ENCODE peak calls at places on chromosomes 6 and 20, in six cellular contexts. R is heart right ventricle, F is HepG2, M is cardiac muscle cell, Y is left lung, S is MM.1S. G is an unnamed sample.

GRCh38 chr6:1667012-1667804 is 57.5 kb downstream of the FOXC1 start:
- DNase-seq in R (no peak), F (no peak), M (no peak), Y (no peak), S (no peak), G (no peak)

GRCh38 chr20:59939879-59940128 is 301 bp downstream of the PPP1R3D start:
- DNase-seq in R (peak; percentile 58), F (no peak), M (peak; percentile 26), Y (no peak), S (no peak), G (no peak)

GRCh38 chr6:5674723-5675122 is 332.0 kb downstream of the NRN1 start:
- DNase-seq in R (no peak), F (no peak), M (no peak), Y (no peak), S (no peak), G (no peak)

GRCh38 chr20:56934888-56935287 is 305.8 kb downstream of the TFAP2C start:
- DNase-seq in R (no peak), F (no peak), M (no peak), Y (no peak), S (no peak), G (peak; percentile 59)

GRCh38 chr6:134888316-134888715 is 61.6 kb downstream of the ALDH8A1 start:
- DNase-seq in R (no peak), F (no peak), M (no peak), Y (no peak), S (no peak), G (no peak)

GRCh38 chr6:76703285-76703684 is 630.8 kb upstream of the IMPG1 start:
- DNase-seq in R (no peak), F (no peak), M (no peak), Y (no peak), S (no peak), G (no peak)

GRCh38 chr6:3194535-3195376 is 32.7 kb downstream of the TUBB2B start:
- DNase-seq in R (no peak), F (no peak), M (peak; percentile 70), Y (no peak), S (no peak), G (no peak)

GRCh38 chr20:36435799-36436541 is 105.3 kb upstream of the MYL9 start:
- DNase-seq in R (peak; percentile 78), F (peak; percentile 50), M (peak; percentile 60), Y (peak; percentile 78), S (no peak), G (peak; percentile 76)

GRCh38 chr6:154403803-154404202 is 47.2 kb upstream of the IPCEF1 start:
- DNase-seq in R (no peak), F (no peak), M (peak; percentile 75), Y (no peak), S (no peak), G (no peak)

GRCh38 chr6:124028117-124028516 is 224.5 kb downstream of the NKAIN2 start:
- DNase-seq in R (no peak), F (no peak), M (no peak), Y (no peak), S (no peak), G (no peak)

GRCh38 chr20:58069207-58069606 is 159.2 kb downstream of the ANKRD60 start:
- DNase-seq in R (no peak), F (no peak), M (no peak), Y (no peak), S (no peak), G (no peak)

GRCh38 chr6:118735320-118735719 is 83.9 kb upstream of the CEP85L start:
- DNase-seq in R (no peak), F (peak; percentile 12), M (peak; percentile 29), Y (no peak), S (no peak), G (no peak)

GRCh38 chr6:150692604-150693003 is 92.9 kb downstream of the PLEKHG1 start:
- DNase-seq in R (no peak), F (no peak), M (no peak), Y (no peak), S (no peak), G (no peak)

GRCh38 chr6:154615483-154616025 is 105.1 kb upstream of the CNKSR3 start:
- DNase-seq in R (peak; percentile 65), F (peak; percentile 35), M (peak; percentile 89), Y (peak; percentile 72), S (no peak), G (peak; percentile 82)

GRCh38 chr6:14924126-14925024 is 321.5 kb upstream of the JARID2 start:
- DNase-seq in R (no peak), F (no peak), M (no peak), Y (no peak), S (no peak), G (no peak)

GRCh38 chr6:164378330-164378729 is 931.1 kb downstream of the C6orf118 start:
- DNase-seq in R (no peak), F (no peak), M (no peak), Y (no peak), S (no peak), G (no peak)

GRCh38 chr6:164379786-164380185 is 929.6 kb downstream of the C6orf118 start:
- DNase-seq in R (no peak), F (no peak), M (no peak), Y (no peak), S (no peak), G (no peak)

GRCh38 chr6:164377348-164377747 is 932.1 kb downstream of the C6orf118 start:
- DNase-seq in R (no peak), F (no peak), M (peak; percentile 30), Y (no peak), S (no peak), G (no peak)
- H3K4me1 ChIP-seq in R (no peaks in the 10 kb centered on the region), F (no peaks in the 10 kb centered on the region), M (no peaks in the 10 kb centered on the region), Y (no peaks in the 10 kb centered on the region), S (no peaks in the 10 kb centered on the region), G (no peaks in the 10 kb centered on the region)

GRCh38 chr20:34047010-34047687 is 53.4 kb downstream of the RALY start:
- DNase-seq in R (no peak), F (no peak), M (no peak), Y (no peak), S (no peak), G (no peak)

GRCh38 chr20:34045930-34046329 is 52.2 kb downstream of the RALY start:
- DNase-seq in R (no peak), F (peak; percentile 84), M (no peak), Y (no peak), S (no peak), G (no peak)

GRCh38 chr20:34043025-34043424 is 49.3 kb downstream of the RALY start:
- DNase-seq in R (no peak), F (no peak), M (no peak), Y (no peak), S (no peak), G (no peak)

GRCh38 chr20:34046330-34046729 is 52.6 kb downstream of the RALY start:
- DNase-seq in R (no peak), F (no peak), M (no peak), Y (no peak), S (no peak), G (no peak)

DNA sequence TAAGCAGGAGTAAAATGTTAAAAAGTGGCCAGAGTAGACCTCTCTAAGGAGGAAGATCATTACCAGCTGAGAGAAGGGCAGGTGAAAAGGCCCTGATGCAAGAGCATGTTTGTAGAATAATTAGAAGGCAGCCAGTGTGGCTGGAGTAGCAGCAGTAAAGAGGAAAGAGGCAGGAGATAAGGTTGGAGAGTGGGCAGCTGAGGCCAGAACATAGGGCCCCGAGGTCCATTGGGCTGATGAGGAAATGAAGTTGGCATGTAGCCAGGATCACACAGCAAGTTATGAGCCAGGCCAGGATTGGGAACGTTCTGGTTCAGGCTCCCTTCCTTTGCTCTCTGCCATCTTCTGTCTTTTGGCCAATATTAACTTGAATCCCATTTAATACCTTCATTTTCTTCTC is 51.6 kb downstream of the RALY start:
- DNase-seq in R (no peak), F (peak; percentile 73), M (peak; percentile 82), Y (no peak), S (no peak), G (no peak)
- H3K4me1 ChIP-seq in R (peaks cover 80% of the 10 kb centered on the region), F (peaks cover 56% of the 10 kb centered on the region), M (peaks cover 46% of the 10 kb centered on the region), Y (peaks cover 79% of the 10 kb centered on the region), S (peaks cover 10% of the 10 kb centered on the region), G (peaks cover 6% of the 10 kb centered on the region)

DNA sequence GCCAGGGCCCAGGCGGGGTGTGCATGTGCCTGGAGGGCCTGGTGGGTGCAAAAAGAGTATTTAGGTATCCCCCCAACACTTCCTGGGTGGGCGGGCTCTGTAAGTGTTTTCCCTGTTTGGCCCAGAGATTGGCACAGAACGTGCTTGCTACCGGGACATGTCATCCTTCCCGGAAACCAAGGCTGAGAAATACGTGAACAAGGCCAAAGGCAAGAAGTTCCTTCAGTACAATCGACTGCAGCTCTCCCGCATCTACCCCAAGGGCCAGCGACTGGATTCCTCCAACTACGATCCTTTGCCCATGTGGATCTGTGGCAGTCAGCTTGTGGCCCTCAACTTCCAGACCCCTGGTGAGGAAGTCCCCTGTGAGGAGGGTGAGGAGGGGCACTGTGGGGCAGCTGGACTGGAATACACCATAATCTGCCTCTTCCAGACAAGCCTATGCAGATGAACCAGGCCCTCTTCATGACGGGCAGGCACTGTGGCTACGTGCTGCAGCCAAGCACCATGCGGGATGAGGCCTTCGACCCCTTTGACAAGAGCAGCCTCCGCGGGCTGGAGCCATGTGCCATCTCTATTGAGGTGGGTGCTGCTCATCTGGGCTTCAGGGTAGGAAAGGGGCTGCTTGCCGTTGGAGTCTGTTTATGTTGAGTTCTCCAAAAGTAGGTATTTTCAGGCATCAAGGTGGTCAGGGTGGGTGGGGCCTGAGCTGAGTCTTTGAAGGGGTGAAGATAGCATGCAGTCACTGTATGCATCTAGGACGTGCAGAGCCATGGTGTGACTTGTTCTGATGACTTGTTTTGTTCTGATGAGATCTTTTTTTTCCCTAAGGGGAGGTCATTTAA is 35.2 kb downstream of the PLCG1 start:
- DNase-seq in R (no peak), F (no peak), M (peak; percentile 32), Y (peak; percentile 31), S (no peak), G (peak; percentile 19)
- H3K4me1 ChIP-seq in R (peaks cover 56% of the 10 kb centered on the region), F (no peaks in the 10 kb centered on the region), M (no peaks in the 10 kb centered on the region), Y (peaks cover 17% of the 10 kb centered on the region), S (peaks cover 9% of the 10 kb centered on the region), G (peaks cover 7% of the 10 kb centered on the region)

GRCh38 chr20:63598479-63599395 is 24.7 kb upstream of the HELZ2 start:
- DNase-seq in R (no peak), F (no peak), M (no peak), Y (no peak), S (no peak), G (no peak)
- H3K4me1 ChIP-seq in R (no peaks in the 10 kb centered on the region), F (no peaks in the 10 kb centered on the region), M (no peaks in the 10 kb centered on the region), Y (no peaks in the 10 kb centered on the region), S (no peaks in the 10 kb centered on the region), G (no peaks in the 10 kb centered on the region)

DNA sequence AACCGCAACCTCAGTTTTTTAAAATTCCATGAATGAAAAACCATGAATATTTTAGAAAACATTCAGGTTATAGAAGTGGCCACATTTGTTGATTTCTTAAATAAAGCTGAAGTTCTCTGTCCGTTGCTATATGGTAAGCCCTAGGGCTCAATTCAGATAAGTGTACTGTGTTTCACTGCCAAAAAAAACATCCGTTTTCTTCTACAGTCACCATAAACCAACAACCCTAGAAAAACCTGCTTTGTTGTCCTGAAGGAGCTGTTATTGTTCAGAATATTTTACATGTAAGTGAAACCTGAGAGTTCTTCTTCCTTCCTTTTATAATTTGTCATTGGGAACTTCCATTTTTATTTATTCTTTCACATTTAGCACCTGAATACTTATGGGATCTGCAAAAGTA is 274.1 kb downstream of the TFAP2A start:
- DNase-seq in R (no peak), F (no peak), M (peak; percentile 13), Y (no peak), S (no peak), G (no peak)
- H3K4me1 ChIP-seq in R (no peaks in the 10 kb centered on the region), F (no peaks in the 10 kb centered on the region), M (peaks cover 3% of the 10 kb centered on the region), Y (no peaks in the 10 kb centered on the region), S (peaks cover 4% of the 10 kb centered on the region), G (no peaks in the 10 kb centered on the region)

GRCh38 chr6:170273681-170274080 is 17.2 kb downstream of the DLL1 start:
- DNase-seq in R (no peak), F (no peak), M (no peak), Y (no peak), S (no peak), G (no peak)
- H3K4me1 ChIP-seq in R (peaks cover 24% of the 10 kb centered on the region), F (no peaks in the 10 kb centered on the region), M (no peaks in the 10 kb centered on the region), Y (peaks cover 23% of the 10 kb centered on the region), S (no peaks in the 10 kb centered on the region), G (no peaks in the 10 kb centered on the region)

G was measured in breast epithelium.